ENCODE peak calls at places on chromosome 15, in four cellular contexts. I is HL-60; X is CD8-positive, alpha-beta memory T cell; N is LHCN-M2. K is an unnamed sample.

GRCh38 chr15:35986072-35986666 is 440.2 kb upstream of the DPH6 start:
- DNase-seq in X (no peak), I (no peak), N (no peak), K (peak; percentile 33)

GRCh38 chr15:65248506-65248905 is 37.2 kb upstream of the CILP start:
- DNase-seq in N (peak; percentile 14), X (no peak), I (no peak), K (no peak)

GRCh38 chr15:75641603-75642002 is 1.6 kb upstream of the IMP3 start:
- DNase-seq in I (no peak), X (no peak), N (no peak), K (no peak)

GRCh38 chr15:71471347-71471746 is 339.0 kb upstream of the NR2E3 start:
- DNase-seq in X (no peak), I (no peak), N (no peak), K (peak; percentile 34)

GRCh38 chr15:89496155-89497098 is at the start of gene RHCG:
- DNase-seq in N (no peak), I (peak; percentile 33), X (no peak), K (peak; percentile 61)

GRCh38 chr15:49122541-49123062 is 32.8 kb downstream of the COPS2 start:
- DNase-seq in X (no peak), I (no peak), N (no peak), K (no peak)

GRCh38 chr15:41561777-41562145 is 2.7 kb downstream of the TYRO3 start:
- DNase-seq in N (no peak), I (no peak), X (no peak), K (peak; percentile 83)

GRCh38 chr15:64903331-64903950 is 8.3 kb upstream of the ANKDD1A start:
- DNase-seq in I (no peak), N (no peak), X (no peak), K (no peak)

GRCh38 chr15:68384451-68385239 is 47.3 kb downstream of the ITGA11 start:
- DNase-seq in I (no peak), X (no peak), N (peak; percentile 97), K (peak; percentile 86)